ENCODE peak calls at places on chromosomes 13 and 19, in five cellular contexts. P, J, E, T and L are unnamed samples.

GRCh38 chr19:51338563-51339312 is 3.2 kb downstream of the VSIG10L start:
- DNase-seq in E (peak; percentile 91), J (peak; percentile 88), T (peak; percentile 24), P (peak; percentile 95), L (peak; percentile 61)

GRCh38 chr19:13072206-13072898 is 30.3 kb downstream of the LYL1 start:
- DNase-seq in T (no peak), E (no peak), J (no peak), P (no peak), L (no peak)

GRCh38 chr13:79880820-79881219 is 399.9 kb downstream of the NDFIP2 start:
- DNase-seq in J (no peak), P (no peak), E (no peak), T (no peak), L (no peak)

GRCh38 chr13:52001120-52001731 is 10.0 kb downstream of the ATP7B start:
- DNase-seq in E (peak; percentile 44), P (peak; percentile 64), J (peak; percentile 40), T (no peak), L (peak; percentile 49)

GRCh38 chr13:23637813-23638212 is 67.6 kb downstream of the TNFRSF19 start:
- DNase-seq in T (no peak), J (no peak), P (no peak), E (no peak), L (no peak)

GRCh38 chr19:1469936-1470863 is 8.8 kb downstream of the C19orf25 start:
- DNase-seq in E (peak; percentile 75), J (no peak), T (no peak), P (no peak), L (no peak)

GRCh38 chr19:29663861-29664752 is 1.2 kb upstream of the PLEKHF1 start:
- DNase-seq in T (no peak), E (peak; percentile 10), P (no peak), J (no peak), L (peak; percentile 33)

GRCh38 chr19:36377541-36378178 is 1.3 kb downstream of the ZFP14 start:
- DNase-seq in T (no peak), J (no peak), P (no peak), E (no peak), L (no peak)

GRCh38 chr13:21579754-21580316 is 24.1 kb downstream of the MICU2 start:
- DNase-seq in T (peak; percentile 19), P (no peak), J (no peak), E (no peak), L (no peak)

GRCh38 chr19:52188822-52189744 is 769 bp upstream of the PPP2R1A start:
- DNase-seq in J (peak; percentile 11), E (no peak), T (no peak), P (peak; percentile 59), L (no peak)

GRCh38 chr13:113856716-113857065 is 7.2 kb downstream of the GAS6 start:
- DNase-seq in E (no peak), J (no peak), P (no peak), T (no peak), L (peak; percentile 78)
- TF ChIP-seq RCOR1 in E (no peak), J (no peak), P (no peak), T (no peak), L (no peak)

GRCh38 chr13:70613295-70613694 is 505.0 kb upstream of the KLHL1 start:
- DNase-seq in T (no peak), E (no peak), J (no peak), P (peak; percentile 21), L (no peak)
- TF ChIP-seq RCOR1 in T (no peak), E (no peak), J (no peak), P (no peak), L (no peak)

GRCh38 chr13:100361504-100361903 is 227.1 kb downstream of the GGACT start:
- DNase-seq in J (no peak), E (no peak), T (no peak), P (no peak), L (peak; percentile 62)
- TF ChIP-seq RCOR1 in J (no peak), E (no peak), T (no peak), P (no peak), L (no peak)

GRCh38 chr13:42658019-42658418 is 84.1 kb downstream of the TNFSF11 start:
- DNase-seq in P (no peak), E (no peak), J (no peak), T (no peak), L (no peak)
- TF ChIP-seq RCOR1 in P (no peak), E (no peak), J (no peak), T (no peak), L (no peak)

GRCh38 chr13:38530492-38530891 is 156.4 kb upstream of the FREM2 start:
- DNase-seq in T (no peak), P (peak; percentile 6), E (peak; percentile 4), J (no peak), L (peak; percentile 1)
- TF ChIP-seq RCOR1 in T (no peak), P (no peak), E (no peak), J (no peak), L (no peak)

GRCh38 chr13:31909889-31910551 is 121.6 kb upstream of the FRY start:
- DNase-seq in E (peak; percentile 12), P (peak; percentile 18), J (peak; percentile 47), T (peak; percentile 37), L (peak; percentile 70)
- TF ChIP-seq RCOR1 in E (no peak), P (peak; percentile 8), J (no peak), T (no peak), L (no peak)

GRCh38 chr13:49374585-49375290 is 69.1 kb downstream of the CAB39L start:
- DNase-seq in T (no peak), E (peak; percentile 17), J (peak; percentile 18), P (no peak), L (peak; percentile 87)

GRCh38 chr13:49369876-49370275 is 74.0 kb downstream of the CAB39L start:
- DNase-seq in T (no peak), P (no peak), J (no peak), E (no peak), L (no peak)

GRCh38 chr13:49373699-49374098 is 70.2 kb downstream of the CAB39L start:
- DNase-seq in T (no peak), P (no peak), E (no peak), J (no peak), L (peak; percentile 42)

GRCh38 chr13:49370390-49370789 is 73.5 kb downstream of the CAB39L start:
- DNase-seq in J (peak; percentile 2), E (no peak), T (no peak), P (peak; percentile 16), L (no peak)

GRCh38 chr13:49371943-49372636 is 71.8 kb downstream of the CAB39L start:
- DNase-seq in P (no peak), E (no peak), J (no peak), T (no peak), L (no peak)
- TF ChIP-seq RCOR1 in P (no peak), E (no peak), J (no peak), T (no peak), L (no peak)

DNA sequence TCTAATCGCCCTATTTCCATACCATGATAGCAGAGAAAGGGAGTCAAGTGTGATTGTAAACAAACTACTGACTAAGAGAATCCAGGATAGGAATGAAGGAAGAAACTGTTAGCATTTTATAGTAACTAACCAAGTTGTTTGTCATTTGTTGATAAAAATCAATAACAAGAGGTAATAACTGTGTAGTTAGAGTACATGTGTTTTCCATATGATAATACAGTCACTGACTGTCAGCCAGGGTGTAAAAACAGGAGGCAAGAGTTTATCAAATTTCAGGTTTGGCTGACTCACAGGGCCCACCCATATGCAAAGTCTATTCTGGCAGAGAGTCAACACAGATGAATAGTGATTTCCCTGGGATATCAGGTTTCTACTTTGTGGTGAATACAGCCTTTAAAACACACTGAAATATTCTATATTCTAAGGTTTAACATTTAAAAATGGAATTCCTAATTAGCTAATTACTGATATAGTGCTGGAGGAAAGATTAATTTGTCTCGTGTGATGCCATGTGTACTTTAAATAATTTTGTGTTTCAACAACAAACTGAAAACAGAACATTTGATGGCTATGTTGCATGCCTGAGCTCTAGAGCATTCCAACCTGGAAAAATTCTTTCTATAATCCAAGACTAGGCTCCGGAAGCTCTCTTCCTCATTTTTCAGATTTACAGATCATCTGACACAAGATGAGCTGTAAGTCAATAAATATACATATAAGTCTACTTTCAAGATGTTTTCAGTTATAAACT is 6.0 kb upstream of the FOXO1 start:
- DNase-seq in P (peak; percentile 59), T (no peak), J (peak; percentile 70), E (peak; percentile 84), L (peak; percentile 70)
- TF ChIP-seq RCOR1 in P (no peak), T (no peak), J (no peak), E (peak; percentile 62), L (no peak)